ENCODE peak calls at places on chromosomes 1 and 21, in ten cellular contexts. One of them, this sample, is unnamed.

GRCh38 chr1:150559627-150560010 is 10.4 kb downstream of the ADAMTSL4 start:
- DNase-seq in stomach: no peak
- DNase-seq in PC-3: no peak
- DNase-seq in psoas muscle: no peak
- DNase-seq in cardiac muscle cell: no peak
- DNase-seq in HFF-Myc: no peak
- DNase-seq in neural progenitor cell: no peak
- DNase-seq in endothelial cell of umbilical vein: no peak
- DNase-seq in transverse colon: no peak
- DNase-seq in upper lobe of right lung: no peak
- DNase-seq in this sample: no peak

GRCh38 chr1:108512239-108513071 is 47.4 kb upstream of the EEIG2 start:
- DNase-seq in stomach: no peak
- DNase-seq in PC-3: peak
- DNase-seq in psoas muscle: no peak
- DNase-seq in cardiac muscle cell: peak
- DNase-seq in HFF-Myc: no peak
- DNase-seq in neural progenitor cell: peak
- DNase-seq in endothelial cell of umbilical vein: peak
- DNase-seq in transverse colon: no peak
- DNase-seq in upper lobe of right lung: no peak
- DNase-seq in this sample: no peak

GRCh38 chr1:73887412-73887811 is 310.6 kb downstream of the LRRIQ3 start:
- DNase-seq in stomach: no peak
- DNase-seq in PC-3: no peak
- DNase-seq in psoas muscle: no peak
- DNase-seq in cardiac muscle cell: no peak
- DNase-seq in HFF-Myc: no peak
- DNase-seq in neural progenitor cell: no peak
- DNase-seq in endothelial cell of umbilical vein: no peak
- DNase-seq in transverse colon: no peak
- DNase-seq in upper lobe of right lung: no peak
- DNase-seq in this sample: no peak

GRCh38 chr21:45364464-45365185 is 40.3 kb upstream of the COL18A1 start:
- DNase-seq in stomach: no peak
- DNase-seq in PC-3: no peak
- DNase-seq in psoas muscle: peak
- DNase-seq in cardiac muscle cell: no peak
- DNase-seq in HFF-Myc: no peak
- DNase-seq in neural progenitor cell: peak
- DNase-seq in endothelial cell of umbilical vein: peak
- DNase-seq in transverse colon: no peak
- DNase-seq in upper lobe of right lung: no peak
- DNase-seq in this sample: no peak

GRCh38 chr1:34591751-34592629 is 162.9 kb upstream of the GJB5 start:
- DNase-seq in stomach: no peak
- DNase-seq in PC-3: peak
- DNase-seq in psoas muscle: no peak
- DNase-seq in cardiac muscle cell: no peak
- DNase-seq in HFF-Myc: no peak
- DNase-seq in neural progenitor cell: no peak
- DNase-seq in endothelial cell of umbilical vein: no peak
- DNase-seq in transverse colon: no peak
- DNase-seq in upper lobe of right lung: no peak
- DNase-seq in this sample: no peak

GRCh38 chr1:246930830-246931548 is 759 bp downstream of the AHCTF1 start:
- DNase-seq in stomach: peak
- DNase-seq in PC-3: peak
- DNase-seq in psoas muscle: peak
- DNase-seq in cardiac muscle cell: peak
- DNase-seq in HFF-Myc: no peak
- DNase-seq in neural progenitor cell: no peak
- DNase-seq in endothelial cell of umbilical vein: peak
- DNase-seq in transverse colon: peak
- DNase-seq in upper lobe of right lung: peak
- DNase-seq in this sample: peak

GRCh38 chr21:16302851-16303282 is 573.1 kb downstream of the USP25 start:
- DNase-seq in stomach: no peak
- DNase-seq in PC-3: no peak
- DNase-seq in psoas muscle: peak
- DNase-seq in cardiac muscle cell: peak
- DNase-seq in HFF-Myc: no peak
- DNase-seq in neural progenitor cell: no peak
- DNase-seq in endothelial cell of umbilical vein: peak
- DNase-seq in transverse colon: no peak
- DNase-seq in upper lobe of right lung: no peak
- DNase-seq in this sample: peak

GRCh38 chr1:103859721-103860120 is 110.0 kb downstream of the AMY1C start:
- DNase-seq in stomach: no peak
- DNase-seq in PC-3: peak
- DNase-seq in psoas muscle: no peak
- DNase-seq in cardiac muscle cell: no peak
- DNase-seq in HFF-Myc: no peak
- DNase-seq in neural progenitor cell: no peak
- DNase-seq in endothelial cell of umbilical vein: no peak
- DNase-seq in transverse colon: no peak
- DNase-seq in upper lobe of right lung: no peak
- DNase-seq in this sample: no peak

DNA sequence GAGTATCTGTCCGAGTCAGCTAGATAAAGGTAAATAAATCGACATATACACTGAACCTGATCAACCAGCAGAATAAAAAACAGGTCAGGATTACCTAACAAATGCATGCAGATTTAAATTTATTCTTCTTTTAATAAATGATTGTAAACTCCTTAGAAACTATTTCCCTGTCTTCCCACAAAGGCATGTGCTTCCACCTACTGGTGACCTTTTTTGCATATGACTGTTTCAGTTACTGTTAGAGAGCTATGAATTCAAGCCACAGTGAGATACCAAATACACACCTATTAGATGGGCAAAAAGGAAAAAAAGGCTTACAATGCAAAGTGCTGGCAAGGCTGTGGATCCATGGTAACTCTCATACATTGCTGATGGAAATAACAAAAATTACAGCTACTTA is 957.4 kb upstream of the NCAM2 start:
- DNase-seq in stomach: no peak
- DNase-seq in PC-3: peak
- DNase-seq in psoas muscle: no peak
- DNase-seq in cardiac muscle cell: peak
- DNase-seq in HFF-Myc: no peak
- DNase-seq in neural progenitor cell: no peak
- DNase-seq in endothelial cell of umbilical vein: peak
- DNase-seq in transverse colon: no peak
- DNase-seq in upper lobe of right lung: no peak
- DNase-seq in this sample: no peak
- TF ChIP-seq CTCF in stomach: no peak
- TF ChIP-seq CTCF in PC-3: peak
- TF ChIP-seq CTCF in psoas muscle: no peak
- TF ChIP-seq CTCF in cardiac muscle cell: no peak
- TF ChIP-seq CTCF in HFF-Myc: no peak
- TF ChIP-seq CTCF in neural progenitor cell: peak
- TF ChIP-seq CTCF in endothelial cell of umbilical vein: peak
- TF ChIP-seq CTCF in transverse colon: no peak
- TF ChIP-seq CTCF in upper lobe of right lung: no peak
- TF ChIP-seq CTCF in this sample: no peak

GRCh38 chr1:17340358-17340757 is 31.6 kb upstream of the PADI6 start:
- DNase-seq in stomach: no peak
- DNase-seq in PC-3: peak
- DNase-seq in psoas muscle: no peak
- DNase-seq in cardiac muscle cell: no peak
- DNase-seq in HFF-Myc: no peak
- DNase-seq in neural progenitor cell: no peak
- DNase-seq in endothelial cell of umbilical vein: no peak
- DNase-seq in transverse colon: no peak
- DNase-seq in upper lobe of right lung: no peak
- DNase-seq in this sample: no peak

GRCh38 chr1:17339521-17339920 is 31.5 kb downstream of the PADI4 start:
- DNase-seq in stomach: no peak
- DNase-seq in PC-3: no peak
- DNase-seq in psoas muscle: no peak
- DNase-seq in cardiac muscle cell: no peak
- DNase-seq in HFF-Myc: no peak
- DNase-seq in neural progenitor cell: no peak
- DNase-seq in endothelial cell of umbilical vein: no peak
- DNase-seq in transverse colon: no peak
- DNase-seq in upper lobe of right lung: peak
- DNase-seq in this sample: no peak

GRCh38 chr1:17342014-17342441 is 30.0 kb upstream of the PADI6 start:
- DNase-seq in stomach: no peak
- DNase-seq in PC-3: no peak
- DNase-seq in psoas muscle: no peak
- DNase-seq in cardiac muscle cell: no peak
- DNase-seq in HFF-Myc: no peak
- DNase-seq in neural progenitor cell: no peak
- DNase-seq in endothelial cell of umbilical vein: no peak
- DNase-seq in transverse colon: no peak
- DNase-seq in upper lobe of right lung: peak
- DNase-seq in this sample: no peak

GRCh38 chr1:17335821-17336718 is 28.1 kb downstream of the PADI4 start:
- DNase-seq in stomach: peak
- DNase-seq in PC-3: peak
- DNase-seq in psoas muscle: peak
- DNase-seq in cardiac muscle cell: peak
- DNase-seq in HFF-Myc: peak
- DNase-seq in neural progenitor cell: peak
- DNase-seq in endothelial cell of umbilical vein: peak
- DNase-seq in transverse colon: peak
- DNase-seq in upper lobe of right lung: peak
- DNase-seq in this sample: no peak

DNA sequence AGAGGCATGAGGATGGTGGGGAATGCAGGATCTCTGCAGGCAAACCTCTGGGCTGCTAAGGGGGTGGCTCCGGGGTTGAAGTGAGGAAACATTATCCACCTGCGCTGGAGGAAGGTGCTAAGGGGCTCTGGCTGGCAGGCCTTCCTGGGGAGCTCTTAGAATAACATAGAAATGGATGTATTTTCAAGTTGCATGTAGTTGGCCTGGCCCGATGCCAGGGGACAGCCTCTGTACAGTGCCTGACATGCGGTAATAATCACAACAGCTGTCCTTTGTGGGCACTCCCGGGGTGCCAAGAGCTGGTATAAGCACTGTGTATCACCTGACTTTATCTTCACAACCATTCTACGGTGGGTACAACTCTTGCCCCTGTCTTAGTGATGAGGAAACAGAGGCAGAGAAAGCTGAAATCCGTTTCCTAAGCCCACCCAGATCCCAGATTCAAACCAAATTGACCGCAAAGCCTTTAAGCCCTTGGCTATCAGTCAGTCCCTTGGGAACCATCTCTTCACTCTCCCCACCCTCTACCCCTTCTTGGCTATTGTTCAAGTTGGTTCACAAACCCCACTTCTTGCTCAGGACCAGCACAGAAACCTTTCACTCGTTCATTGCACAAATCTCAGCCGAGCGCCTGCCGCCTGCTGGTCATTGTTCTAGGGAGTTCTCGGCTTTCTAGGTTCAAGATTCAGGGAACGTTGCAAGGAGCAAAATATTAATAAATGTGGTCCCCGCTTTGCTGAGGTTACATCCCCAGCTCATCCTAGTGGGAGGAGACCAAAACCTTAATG is 30.9 kb downstream of the PADI4 start:
- DNase-seq in stomach: no peak
- DNase-seq in PC-3: no peak
- DNase-seq in psoas muscle: no peak
- DNase-seq in cardiac muscle cell: no peak
- DNase-seq in HFF-Myc: no peak
- DNase-seq in neural progenitor cell: no peak
- DNase-seq in endothelial cell of umbilical vein: no peak
- DNase-seq in transverse colon: no peak
- DNase-seq in upper lobe of right lung: no peak
- DNase-seq in this sample: no peak
- H3K4me3 ChIP-seq in stomach: no peak
- H3K4me3 ChIP-seq in PC-3: no peak
- H3K4me3 ChIP-seq in psoas muscle: no peak
- H3K4me3 ChIP-seq in cardiac muscle cell: no peak
- H3K4me3 ChIP-seq in HFF-Myc: no peak
- H3K4me3 ChIP-seq in neural progenitor cell: no peak
- H3K4me3 ChIP-seq in endothelial cell of umbilical vein: no peak
- H3K4me3 ChIP-seq in transverse colon: no peak
- H3K4me3 ChIP-seq in upper lobe of right lung: no peak
- H3K4me3 ChIP-seq in this sample: no peak

GRCh38 chr1:112675728-112676381 is 1.4 kb downstream of the MOV10 start:
- DNase-seq in stomach: no peak
- DNase-seq in PC-3: no peak
- DNase-seq in psoas muscle: no peak
- DNase-seq in cardiac muscle cell: no peak
- DNase-seq in HFF-Myc: no peak
- DNase-seq in neural progenitor cell: no peak
- DNase-seq in endothelial cell of umbilical vein: no peak
- DNase-seq in transverse colon: no peak
- DNase-seq in upper lobe of right lung: no peak
- DNase-seq in this sample: no peak

GRCh38 chr1:112674440-112674985 is at the start of gene MOV10:
- DNase-seq in stomach: peak
- DNase-seq in PC-3: peak
- DNase-seq in psoas muscle: peak
- DNase-seq in cardiac muscle cell: peak
- DNase-seq in HFF-Myc: no peak
- DNase-seq in neural progenitor cell: peak
- DNase-seq in endothelial cell of umbilical vein: peak
- DNase-seq in transverse colon: peak
- DNase-seq in upper lobe of right lung: peak
- DNase-seq in this sample: peak

GRCh38 chr1:112676543-112676942 is 2.1 kb downstream of the MOV10 start:
- DNase-seq in stomach: no peak
- DNase-seq in PC-3: no peak
- DNase-seq in psoas muscle: no peak
- DNase-seq in cardiac muscle cell: no peak
- DNase-seq in HFF-Myc: no peak
- DNase-seq in neural progenitor cell: no peak
- DNase-seq in endothelial cell of umbilical vein: no peak
- DNase-seq in transverse colon: no peak
- DNase-seq in upper lobe of right lung: no peak
- DNase-seq in this sample: no peak

GRCh38 chr1:112673589-112674439 is 645 bp upstream of the MOV10 start:
- DNase-seq in stomach: no peak
- DNase-seq in PC-3: peak
- DNase-seq in psoas muscle: no peak
- DNase-seq in cardiac muscle cell: peak
- DNase-seq in HFF-Myc: no peak
- DNase-seq in neural progenitor cell: peak
- DNase-seq in endothelial cell of umbilical vein: peak
- DNase-seq in transverse colon: no peak
- DNase-seq in upper lobe of right lung: no peak
- DNase-seq in this sample: no peak

DNA sequence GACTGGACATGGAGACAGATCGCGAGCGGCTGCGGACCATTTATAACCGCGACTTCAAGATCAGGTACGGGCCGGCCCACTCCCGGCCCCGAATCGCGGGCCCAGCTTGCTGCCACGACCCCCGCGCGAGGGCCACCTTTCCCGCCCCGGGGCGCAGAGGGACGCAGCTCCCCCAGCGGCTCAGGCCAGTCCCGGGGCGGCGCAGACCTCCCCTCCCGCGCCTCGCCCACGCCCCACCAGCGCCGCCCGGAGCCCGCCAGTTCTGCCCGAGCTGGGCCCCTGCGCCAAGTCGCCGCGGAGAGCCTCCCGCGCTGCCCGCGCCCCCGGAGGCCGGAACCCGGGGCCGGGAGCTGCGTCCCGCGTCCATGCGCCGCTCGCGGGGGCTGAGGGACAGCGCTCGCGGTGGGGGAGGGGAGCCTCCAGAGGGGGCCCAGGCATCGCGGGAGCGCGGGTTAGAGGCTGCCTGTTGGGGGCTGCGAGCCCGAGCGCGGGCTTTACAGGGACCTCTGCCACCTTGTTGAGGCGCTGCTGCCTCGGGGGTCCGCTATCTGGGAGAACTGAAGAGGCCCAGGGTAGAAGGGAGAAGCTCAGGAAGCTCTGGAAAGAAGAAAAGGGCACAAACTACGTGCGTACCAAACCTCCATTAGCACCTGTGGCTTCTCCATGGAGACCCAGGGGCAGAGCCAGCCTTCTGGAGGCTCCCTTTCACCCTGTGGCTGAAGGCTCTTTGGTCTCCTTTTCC is 698 bp downstream of the MOV10 start:
- DNase-seq in stomach: no peak
- DNase-seq in PC-3: peak
- DNase-seq in psoas muscle: peak
- DNase-seq in cardiac muscle cell: peak
- DNase-seq in HFF-Myc: no peak
- DNase-seq in neural progenitor cell: peak
- DNase-seq in endothelial cell of umbilical vein: peak
- DNase-seq in transverse colon: peak
- DNase-seq in upper lobe of right lung: peak
- DNase-seq in this sample: no peak
- TF ChIP-seq CTCF in stomach: peak
- TF ChIP-seq CTCF in PC-3: no peak
- TF ChIP-seq CTCF in psoas muscle: peak
- TF ChIP-seq CTCF in cardiac muscle cell: no peak
- TF ChIP-seq CTCF in HFF-Myc: no peak
- TF ChIP-seq CTCF in neural progenitor cell: peak
- TF ChIP-seq CTCF in endothelial cell of umbilical vein: peak
- TF ChIP-seq CTCF in transverse colon: no peak
- TF ChIP-seq CTCF in upper lobe of right lung: peak
- TF ChIP-seq CTCF in this sample: no peak

GRCh38 chr1:205284420-205285144 is 37.0 kb downstream of the NUAK2 start:
- DNase-seq in stomach: peak
- DNase-seq in PC-3: peak
- DNase-seq in psoas muscle: peak
- DNase-seq in cardiac muscle cell: peak
- DNase-seq in HFF-Myc: peak
- DNase-seq in neural progenitor cell: peak
- DNase-seq in endothelial cell of umbilical vein: peak
- DNase-seq in transverse colon: peak
- DNase-seq in upper lobe of right lung: peak
- DNase-seq in this sample: peak

GRCh38 chr1:205287076-205287475 is 34.5 kb downstream of the NUAK2 start:
- DNase-seq in stomach: no peak
- DNase-seq in PC-3: no peak
- DNase-seq in psoas muscle: no peak
- DNase-seq in cardiac muscle cell: no peak
- DNase-seq in HFF-Myc: no peak
- DNase-seq in neural progenitor cell: no peak
- DNase-seq in endothelial cell of umbilical vein: no peak
- DNase-seq in transverse colon: no peak
- DNase-seq in upper lobe of right lung: no peak
- DNase-seq in this sample: no peak

GRCh38 chr1:205285391-205286101 is 36.0 kb downstream of the NUAK2 start:
- DNase-seq in stomach: no peak
- DNase-seq in PC-3: no peak
- DNase-seq in psoas muscle: no peak
- DNase-seq in cardiac muscle cell: no peak
- DNase-seq in HFF-Myc: no peak
- DNase-seq in neural progenitor cell: no peak
- DNase-seq in endothelial cell of umbilical vein: no peak
- DNase-seq in transverse colon: peak
- DNase-seq in upper lobe of right lung: no peak
- DNase-seq in this sample: no peak

GRCh38 chr1:205287723-205288122 is 33.8 kb downstream of the NUAK2 start:
- DNase-seq in stomach: no peak
- DNase-seq in PC-3: no peak
- DNase-seq in psoas muscle: no peak
- DNase-seq in cardiac muscle cell: no peak
- DNase-seq in HFF-Myc: no peak
- DNase-seq in neural progenitor cell: no peak
- DNase-seq in endothelial cell of umbilical vein: no peak
- DNase-seq in transverse colon: no peak
- DNase-seq in upper lobe of right lung: no peak
- DNase-seq in this sample: no peak

GRCh38 chr1:205286335-205286950 is 35.1 kb downstream of the NUAK2 start:
- DNase-seq in stomach: peak
- DNase-seq in PC-3: peak
- DNase-seq in psoas muscle: no peak
- DNase-seq in cardiac muscle cell: no peak
- DNase-seq in HFF-Myc: no peak
- DNase-seq in neural progenitor cell: no peak
- DNase-seq in endothelial cell of umbilical vein: no peak
- DNase-seq in transverse colon: peak
- DNase-seq in upper lobe of right lung: no peak
- DNase-seq in this sample: no peak
- H3K4me3 ChIP-seq in stomach: no peak
- H3K4me3 ChIP-seq in PC-3: no peak
- H3K4me3 ChIP-seq in psoas muscle: no peak
- H3K4me3 ChIP-seq in cardiac muscle cell: no peak
- H3K4me3 ChIP-seq in HFF-Myc: no peak
- H3K4me3 ChIP-seq in neural progenitor cell: no peak
- H3K4me3 ChIP-seq in endothelial cell of umbilical vein: no peak
- H3K4me3 ChIP-seq in transverse colon: no peak
- H3K4me3 ChIP-seq in upper lobe of right lung: no peak
- H3K4me3 ChIP-seq in this sample: no peak